ENCODE peak calls at places on chromosomes 1 and 21, in six cellular contexts. O is neural progenitor cell; A is cardiac muscle cell; S is activated T-helper 9 cell treated with anti-CD3 and anti-CD28 coated beads, Interleukin-2, amount 50 U/mL, for 16 hours; Q is hypothalamus; W is stimulated activated CD8-positive, alpha-beta memory T cell treated with anti-CD3 and anti-CD28 coated beads, Interleukin-15, amount 100 ng/mL, for 4 hours. J is an unnamed sample.

GRCh38 chr1:185352067-185352466 is 35.0 kb upstream of the IVNS1ABP start:
- DNase-seq in O (no peak), A (no peak), S (no peak), Q (no peak), W (no peak), J (no peak)

GRCh38 chr1:156804572-156805243 is 11.9 kb downstream of the SH2D2A start:
- DNase-seq in O (peak), A (peak), S (no peak), Q (no peak), W (no peak), J (no peak)

GRCh38 chr21:45551316-45551715 is 9.1 kb upstream of the SLC19A1 start:
- DNase-seq in O (no peak), A (no peak), S (no peak), Q (no peak), W (no peak), J (no peak)

GRCh38 chr1:82465024-82465423 is 664.3 kb downstream of the ADGRL2 start:
- DNase-seq in O (no peak), A (no peak), S (no peak), Q (no peak), W (no peak), J (no peak)

GRCh38 chr21:42039911-42040351 is 29.8 kb upstream of the ZBTB21 start:
- DNase-seq in O (peak), A (no peak), S (no peak), Q (no peak), W (no peak), J (no peak)

GRCh38 chr1:17195731-17196130 is 9.2 kb upstream of the PADI1 start:
- DNase-seq in O (no peak), A (no peak), S (no peak), Q (no peak), W (no peak), J (no peak)

GRCh38 chr1:155531624-155532023 is 31.0 kb downstream of the ASH1L start:
- DNase-seq in O (no peak), A (no peak), S (no peak), Q (no peak), W (no peak), J (no peak)

GRCh38 chr21:8994640-8995511 is 1526.5 kb upstream of the TPTE start:
- DNase-seq in O (no peak), A (no peak), S (no peak), Q (no peak), W (no peak), J (no peak)

GRCh38 chr1:18072066-18072465 is 35.5 kb upstream of the IGSF21 start:
- DNase-seq in O (no peak), A (no peak), S (no peak), Q (no peak), W (no peak), J (no peak)

GRCh38 chr1:64033667-64034215 is 169.7 kb upstream of the UBE2U start:
- DNase-seq in O (no peak), A (no peak), S (no peak), Q (no peak), W (no peak), J (peak)

GRCh38 chr1:84300991-84301758 is at the start of gene SAMD13:
- DNase-seq in O (peak), A (peak), S (no peak), Q (peak), W (no peak), J (peak)

GRCh38 chr1:231407537-231408396 is 14.3 kb downstream of the EGLN1 start:
- DNase-seq in O (no peak), A (no peak), S (no peak), Q (no peak), W (no peak), J (no peak)

GRCh38 chr1:35925741-35926140 is 5.2 kb upstream of the AGO3 start:
- DNase-seq in O (no peak), A (no peak), S (no peak), Q (no peak), W (no peak), J (no peak)

GRCh38 chr1:45009956-45010854 is 919 bp downstream of the HECTD3 start:
- DNase-seq in O (no peak), A (peak), S (no peak), Q (no peak), W (no peak), J (no peak)

GRCh38 chr1:7953850-7954609 is 7.5 kb upstream of the PARK7 start:
- DNase-seq in O (no peak), A (no peak), S (peak), Q (peak), W (peak), J (peak)

GRCh38 chr1:155127105-155127671 is 488 bp upstream of the EFNA1 start:
- DNase-seq in O (peak), A (peak), S (no peak), Q (peak), W (no peak), J (no peak)

GRCh38 chr1:36818771-36819170 is 215.5 kb downstream of the GRIK3 start:
- DNase-seq in O (no peak), A (no peak), S (no peak), Q (no peak), W (no peak), J (no peak)

GRCh38 chr1:180841460-180841859 is 71.2 kb upstream of the KIAA1614 start:
- DNase-seq in O (no peak), A (no peak), S (no peak), Q (no peak), W (no peak), J (no peak)

GRCh38 chr1:160818207-160818935 is 22.4 kb downstream of the LY9 start:
- DNase-seq in O (no peak), A (no peak), S (no peak), Q (no peak), W (no peak), J (no peak)

GRCh38 chr21:35737899-35738341 is 322.4 kb downstream of the SETD4 start:
- DNase-seq in O (no peak), A (no peak), S (no peak), Q (no peak), W (no peak), J (peak)

GRCh38 chr1:171655215-171656116 is 3.0 kb upstream of the MYOC start:
- DNase-seq in O (peak), A (peak), S (peak), Q (no peak), W (peak), J (peak)

GRCh38 chr21:45846373-45847160 is 135.0 kb upstream of the COL6A1 start:
- DNase-seq in O (no peak), A (peak), S (no peak), Q (no peak), W (no peak), J (no peak)

J was measured in ascending aorta.